ENCODE peak calls at places on chromosomes 1 and 21, in ten cellular contexts. One of them, this sample, is unnamed.

GRCh38 chr1:44608141-44608540 is 66.1 kb downstream of the TMEM53 start:
- DNase-seq in breast epithelium: no peak
- DNase-seq in HL-60: no peak
- DNase-seq in HCT116: no peak
- DNase-seq in GM23338: peak; percentile 74
- DNase-seq in transverse colon: no peak
- DNase-seq in SK-N-SH: no peak
- DNase-seq in K562: peak; percentile 47
- DNase-seq in HepG2: peak; percentile 23
- DNase-seq in endothelial cell of umbilical vein: no peak
- DNase-seq in this sample: no peak

GRCh38 chr1:104132386-104132973 is 382.8 kb downstream of the AMY1C start:
- DNase-seq in HCT116: no peak
- DNase-seq in HepG2: peak; percentile 28
- DNase-seq in GM23338: peak; percentile 75
- DNase-seq in HL-60: no peak
- DNase-seq in endothelial cell of umbilical vein: no peak
- DNase-seq in K562: no peak
- DNase-seq in SK-N-SH: peak; percentile 15
- DNase-seq in transverse colon: no peak
- DNase-seq in breast epithelium: no peak
- DNase-seq in this sample: no peak

GRCh38 chr1:201039876-201040275 is 16.4 kb upstream of the KIF21B start:
- DNase-seq in GM23338: no peak
- DNase-seq in breast epithelium: no peak
- DNase-seq in SK-N-SH: no peak
- DNase-seq in K562: no peak
- DNase-seq in endothelial cell of umbilical vein: no peak
- DNase-seq in HCT116: no peak
- DNase-seq in transverse colon: no peak
- DNase-seq in HepG2: no peak
- DNase-seq in HL-60: no peak
- DNase-seq in this sample: no peak

GRCh38 chr1:54108156-54108555 is 44.6 kb downstream of the CDCP2 start:
- DNase-seq in HCT116: no peak
- DNase-seq in K562: peak; percentile 62
- DNase-seq in SK-N-SH: no peak
- DNase-seq in HepG2: no peak
- DNase-seq in HL-60: no peak
- DNase-seq in endothelial cell of umbilical vein: no peak
- DNase-seq in transverse colon: no peak
- DNase-seq in breast epithelium: no peak
- DNase-seq in GM23338: no peak
- DNase-seq in this sample: no peak

GRCh38 chr1:156372265-156372586 is 3.2 kb downstream of the RHBG start:
- DNase-seq in breast epithelium: no peak
- DNase-seq in endothelial cell of umbilical vein: no peak
- DNase-seq in SK-N-SH: no peak
- DNase-seq in K562: no peak
- DNase-seq in HepG2: no peak
- DNase-seq in transverse colon: no peak
- DNase-seq in HCT116: no peak
- DNase-seq in HL-60: no peak
- DNase-seq in GM23338: no peak
- DNase-seq in this sample: no peak

GRCh38 chr21:16912075-16912474 is 600.8 kb upstream of the CXADR start:
- DNase-seq in HCT116: no peak
- DNase-seq in breast epithelium: no peak
- DNase-seq in K562: no peak
- DNase-seq in SK-N-SH: no peak
- DNase-seq in endothelial cell of umbilical vein: peak; percentile 47
- DNase-seq in HepG2: no peak
- DNase-seq in HL-60: no peak
- DNase-seq in GM23338: no peak
- DNase-seq in transverse colon: no peak
- DNase-seq in this sample: no peak

GRCh38 chr1:112320035-112320429 is 76.0 kb upstream of the CTTNBP2NL start:
- DNase-seq in HL-60: no peak
- DNase-seq in transverse colon: no peak
- DNase-seq in GM23338: no peak
- DNase-seq in endothelial cell of umbilical vein: no peak
- DNase-seq in HCT116: no peak
- DNase-seq in breast epithelium: no peak
- DNase-seq in HepG2: no peak
- DNase-seq in K562: no peak
- DNase-seq in SK-N-SH: no peak
- DNase-seq in this sample: no peak

GRCh38 chr1:236736761-236737160 is 50.5 kb downstream of the ACTN2 start:
- DNase-seq in endothelial cell of umbilical vein: no peak
- DNase-seq in breast epithelium: no peak
- DNase-seq in HCT116: no peak
- DNase-seq in K562: no peak
- DNase-seq in GM23338: no peak
- DNase-seq in HepG2: no peak
- DNase-seq in HL-60: no peak
- DNase-seq in SK-N-SH: no peak
- DNase-seq in transverse colon: no peak
- DNase-seq in this sample: no peak

GRCh38 chr1:17330856-17331255 is 22.9 kb downstream of the PADI4 start:
- DNase-seq in HL-60: no peak
- DNase-seq in HCT116: no peak
- DNase-seq in transverse colon: no peak
- DNase-seq in breast epithelium: no peak
- DNase-seq in endothelial cell of umbilical vein: no peak
- DNase-seq in GM23338: no peak
- DNase-seq in K562: no peak
- DNase-seq in SK-N-SH: no peak
- DNase-seq in HepG2: no peak
- DNase-seq in this sample: no peak

GRCh38 chr1:18059206-18059605 is 48.4 kb upstream of the IGSF21 start:
- DNase-seq in HCT116: no peak
- DNase-seq in HepG2: no peak
- DNase-seq in endothelial cell of umbilical vein: no peak
- DNase-seq in breast epithelium: no peak
- DNase-seq in HL-60: no peak
- DNase-seq in transverse colon: no peak
- DNase-seq in K562: no peak
- DNase-seq in SK-N-SH: no peak
- DNase-seq in GM23338: no peak
- DNase-seq in this sample: no peak

GRCh38 chr1:115069186-115069585 is 20.1 kb downstream of the TSPAN2 start:
- DNase-seq in HL-60: no peak
- DNase-seq in SK-N-SH: no peak
- DNase-seq in GM23338: no peak
- DNase-seq in HCT116: no peak
- DNase-seq in transverse colon: no peak
- DNase-seq in endothelial cell of umbilical vein: no peak
- DNase-seq in HepG2: no peak
- DNase-seq in breast epithelium: no peak
- DNase-seq in K562: no peak
- DNase-seq in this sample: no peak

GRCh38 chr1:174531751-174532150 is 84.0 kb downstream of the GPR52 start:
- DNase-seq in SK-N-SH: no peak
- DNase-seq in GM23338: no peak
- DNase-seq in transverse colon: no peak
- DNase-seq in HepG2: no peak
- DNase-seq in HCT116: no peak
- DNase-seq in K562: no peak
- DNase-seq in HL-60: no peak
- DNase-seq in endothelial cell of umbilical vein: no peak
- DNase-seq in breast epithelium: no peak
- DNase-seq in this sample: no peak

GRCh38 chr1:174535207-174535606 is 87.4 kb downstream of the GPR52 start:
- DNase-seq in transverse colon: no peak
- DNase-seq in K562: no peak
- DNase-seq in SK-N-SH: no peak
- DNase-seq in HepG2: no peak
- DNase-seq in endothelial cell of umbilical vein: no peak
- DNase-seq in breast epithelium: no peak
- DNase-seq in HCT116: no peak
- DNase-seq in HL-60: no peak
- DNase-seq in GM23338: no peak
- DNase-seq in this sample: no peak

DNA sequence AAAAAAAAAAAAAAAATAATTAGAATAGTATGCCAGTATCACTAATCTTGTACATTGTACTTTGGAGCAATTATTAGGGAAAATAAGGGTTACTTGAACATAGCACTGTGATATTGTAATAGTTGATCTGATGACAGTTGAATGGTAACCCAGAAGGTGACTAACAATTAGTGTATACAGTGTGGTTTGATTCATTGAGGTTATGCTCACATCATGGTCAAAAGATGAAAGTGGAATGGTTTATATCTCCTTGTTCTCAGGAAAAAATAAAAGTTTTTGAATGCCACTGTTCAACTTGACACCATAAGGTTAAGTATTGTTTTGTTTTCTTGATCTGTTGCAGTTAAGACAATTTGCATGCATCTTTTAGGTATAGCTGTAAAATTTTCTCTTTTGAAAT is 87.0 kb downstream of the GPR52 start:
- DNase-seq in HL-60: no peak
- DNase-seq in GM23338: no peak
- DNase-seq in breast epithelium: no peak
- DNase-seq in SK-N-SH: no peak
- DNase-seq in endothelial cell of umbilical vein: no peak
- DNase-seq in HepG2: no peak
- DNase-seq in transverse colon: no peak
- DNase-seq in HCT116: no peak
- DNase-seq in K562: no peak
- DNase-seq in this sample: no peak
- TF ChIP-seq POLR2AphosphoS5 in HL-60: no peak
- TF ChIP-seq POLR2AphosphoS5 in GM23338: no peak
- TF ChIP-seq POLR2AphosphoS5 in breast epithelium: no peak
- TF ChIP-seq POLR2AphosphoS5 in SK-N-SH: no peak
- TF ChIP-seq POLR2AphosphoS5 in endothelial cell of umbilical vein: no peak
- TF ChIP-seq POLR2AphosphoS5 in HepG2: no peak
- TF ChIP-seq POLR2AphosphoS5 in transverse colon: no peak
- TF ChIP-seq POLR2AphosphoS5 in HCT116: no peak
- TF ChIP-seq POLR2AphosphoS5 in K562: no peak
- TF ChIP-seq POLR2AphosphoS5 in this sample: no peak

DNA sequence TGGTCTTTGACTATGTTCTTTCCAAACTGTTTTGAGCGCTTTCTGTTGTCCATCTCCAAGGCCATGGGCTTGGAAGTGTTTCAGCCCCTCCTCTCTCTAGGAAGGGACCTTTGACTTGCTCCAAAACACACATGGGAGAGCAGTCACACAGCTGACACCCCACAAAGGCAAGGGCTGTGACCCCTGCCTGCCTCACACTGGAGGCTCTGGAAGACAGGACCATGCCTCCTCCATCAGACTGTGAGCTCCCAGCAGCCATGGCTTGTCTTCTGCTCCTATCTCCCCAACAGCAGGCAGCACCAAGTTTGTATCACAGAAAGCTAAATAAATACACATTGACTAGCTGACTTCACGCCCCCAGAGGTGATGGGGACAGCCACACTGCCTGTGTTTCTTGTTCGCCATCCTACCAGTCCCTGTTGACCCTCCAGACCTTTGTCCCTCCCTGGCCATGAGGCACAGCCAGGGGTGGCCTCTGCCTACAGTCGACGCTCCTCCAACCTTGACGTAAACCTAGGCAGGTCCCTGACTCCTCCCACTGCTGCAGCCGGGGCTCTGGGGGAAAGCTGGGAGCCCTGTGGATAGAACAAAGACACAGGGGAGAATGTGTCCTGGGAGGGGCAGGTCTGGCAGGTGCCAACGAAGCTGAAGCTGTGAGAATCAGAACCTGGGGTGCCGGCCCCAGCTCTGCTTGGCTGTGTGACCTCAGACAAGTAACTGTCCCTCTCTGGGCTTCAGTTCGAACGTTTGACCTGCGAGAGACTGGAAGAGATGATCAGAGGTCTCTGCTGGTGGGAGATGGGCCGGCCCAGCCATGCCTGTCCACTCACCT is 4.8 kb downstream of the PLA2G2F start:
- DNase-seq in HepG2: peak; percentile 19
- DNase-seq in breast epithelium: no peak
- DNase-seq in HL-60: no peak
- DNase-seq in K562: no peak
- DNase-seq in endothelial cell of umbilical vein: no peak
- DNase-seq in SK-N-SH: no peak
- DNase-seq in transverse colon: no peak
- DNase-seq in HCT116: no peak
- DNase-seq in GM23338: no peak
- DNase-seq in this sample: no peak
- H3K4me3 ChIP-seq in HepG2: no peak overlapping the region
- H3K4me3 ChIP-seq in breast epithelium: no peak overlapping the region
- H3K4me3 ChIP-seq in HL-60: no peak overlapping the region
- H3K4me3 ChIP-seq in K562: no peak overlapping the region
- H3K4me3 ChIP-seq in endothelial cell of umbilical vein: no peak overlapping the region
- H3K4me3 ChIP-seq in SK-N-SH: no peak overlapping the region
- H3K4me3 ChIP-seq in transverse colon: no peak overlapping the region
- H3K4me3 ChIP-seq in HCT116: no peak overlapping the region
- H3K4me3 ChIP-seq in GM23338: no peak overlapping the region
- H3K4me3 ChIP-seq in this sample: no peak overlapping the region

DNA sequence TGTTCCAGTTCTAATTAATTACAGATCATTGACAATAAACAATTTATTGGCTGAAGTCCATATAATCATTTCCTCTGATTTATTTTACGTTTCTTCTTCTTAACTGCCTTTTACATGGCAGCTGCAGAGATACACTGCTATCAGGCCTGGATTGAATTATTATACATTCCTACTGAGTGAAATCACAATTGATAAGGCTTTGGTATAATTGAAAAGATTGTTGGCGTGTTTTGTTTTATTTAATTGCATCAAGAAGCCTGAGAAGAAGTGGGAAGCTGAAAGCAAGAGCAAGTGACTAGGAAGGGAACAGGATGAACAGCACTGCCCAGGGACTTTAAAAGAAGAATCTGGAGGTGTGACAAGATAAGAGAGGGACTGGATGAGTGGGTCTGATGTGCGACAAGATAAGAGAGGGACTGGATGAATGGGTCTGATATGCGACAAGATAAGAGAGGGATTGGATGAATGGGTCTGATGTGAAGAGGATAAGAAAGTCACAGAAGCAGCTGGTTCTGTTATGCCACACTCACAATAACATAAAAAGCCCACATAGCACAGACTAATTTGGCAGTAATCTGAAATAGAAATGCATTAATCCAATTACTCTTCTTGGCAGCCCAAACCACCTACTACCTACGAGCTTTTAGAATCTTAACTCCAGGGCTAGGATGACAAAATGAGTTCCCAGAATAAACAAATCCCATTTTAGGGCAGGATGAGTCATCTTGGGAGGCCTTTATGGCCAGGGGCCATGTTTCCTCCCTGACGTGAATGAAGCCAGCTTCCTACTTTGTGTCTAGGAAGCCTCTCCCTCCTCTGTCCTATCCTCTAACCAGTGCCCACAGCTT is 129.7 kb downstream of the DUSP10 start:
- DNase-seq in SK-N-SH: peak; percentile 51
- DNase-seq in HCT116: peak; percentile 15
- DNase-seq in GM23338: no peak
- DNase-seq in breast epithelium: peak; percentile 79
- DNase-seq in HL-60: no peak
- DNase-seq in HepG2: no peak
- DNase-seq in K562: no peak
- DNase-seq in transverse colon: peak; percentile 25
- DNase-seq in endothelial cell of umbilical vein: peak; percentile 12
- DNase-seq in this sample: peak; percentile 20
- TF ChIP-seq POLR2AphosphoS5 in SK-N-SH: no peak
- TF ChIP-seq POLR2AphosphoS5 in HCT116: no peak
- TF ChIP-seq POLR2AphosphoS5 in GM23338: no peak
- TF ChIP-seq POLR2AphosphoS5 in breast epithelium: peak; percentile 28
- TF ChIP-seq POLR2AphosphoS5 in HL-60: no peak
- TF ChIP-seq POLR2AphosphoS5 in HepG2: no peak
- TF ChIP-seq POLR2AphosphoS5 in K562: no peak
- TF ChIP-seq POLR2AphosphoS5 in transverse colon: no peak
- TF ChIP-seq POLR2AphosphoS5 in endothelial cell of umbilical vein: no peak
- TF ChIP-seq POLR2AphosphoS5 in this sample: peak; percentile 36

GRCh38 chr1:40386311-40386778 is 12.8 kb downstream of the SMAP2 start:
- DNase-seq in HL-60: no peak
- DNase-seq in transverse colon: no peak
- DNase-seq in breast epithelium: no peak
- DNase-seq in HCT116: no peak
- DNase-seq in endothelial cell of umbilical vein: no peak
- DNase-seq in HepG2: no peak
- DNase-seq in GM23338: no peak
- DNase-seq in SK-N-SH: no peak
- DNase-seq in K562: no peak
- DNase-seq in this sample: no peak
- H3K4me3 ChIP-seq in HL-60: no peak overlapping the region
- H3K4me3 ChIP-seq in transverse colon: peak overlapping the region; percentile 11
- H3K4me3 ChIP-seq in breast epithelium: no peak overlapping the region
- H3K4me3 ChIP-seq in HCT116: no peak overlapping the region
- H3K4me3 ChIP-seq in endothelial cell of umbilical vein: no peak overlapping the region
- H3K4me3 ChIP-seq in HepG2: no peak overlapping the region
- H3K4me3 ChIP-seq in GM23338: no peak overlapping the region
- H3K4me3 ChIP-seq in SK-N-SH: no peak overlapping the region
- H3K4me3 ChIP-seq in K562: peak overlapping the region; percentile 29
- H3K4me3 ChIP-seq in this sample: no peak overlapping the region